ENCODE peak calls at places on chromosome 16, in nine cellular contexts. One of them, this sample, is unnamed.

GRCh38 chr16:53089434-53090270 is 34.9 kb downstream of the CHD9 start:
- DNase-seq in Right ventricle myocardium inferior: no peak
- DNase-seq in activated CD4-positive, alpha-beta memory T cell treated with anti-CD3 and anti-CD28 coated beads for 36 hours: no peak
- DNase-seq in H9: no peak
- DNase-seq in effector CD4-positive, alpha-beta T cell: no peak
- DNase-seq in astrocyte of the spinal cord: no peak
- DNase-seq in T1000: no peak
- DNase-seq in heart right ventricle: no peak
- DNase-seq in HepG2: peak; percentile 21
- DNase-seq in this sample: peak; percentile 85

GRCh38 chr16:67537270-67537635 is 8.6 kb downstream of the RIPOR1 start:
- DNase-seq in Right ventricle myocardium inferior: peak; percentile 86
- DNase-seq in activated CD4-positive, alpha-beta memory T cell treated with anti-CD3 and anti-CD28 coated beads for 36 hours: peak; percentile 74
- DNase-seq in H9: peak; percentile 63
- DNase-seq in effector CD4-positive, alpha-beta T cell: peak; percentile 49
- DNase-seq in astrocyte of the spinal cord: no peak
- DNase-seq in T1000: no peak
- DNase-seq in heart right ventricle: peak; percentile 78
- DNase-seq in HepG2: no peak
- DNase-seq in this sample: no peak

GRCh38 chr16:67841816-67842508 is at the start of gene THAP11:
- DNase-seq in Right ventricle myocardium inferior: peak; percentile 96
- DNase-seq in activated CD4-positive, alpha-beta memory T cell treated with anti-CD3 and anti-CD28 coated beads for 36 hours: peak; percentile 97
- DNase-seq in H9: peak; percentile 97
- DNase-seq in effector CD4-positive, alpha-beta T cell: peak; percentile 93
- DNase-seq in astrocyte of the spinal cord: peak; percentile 95
- DNase-seq in T1000: peak; percentile 83
- DNase-seq in heart right ventricle: peak; percentile 92
- DNase-seq in HepG2: peak; percentile 96
- DNase-seq in this sample: peak; percentile 97

GRCh38 chr16:53743149-53743566 is 39.2 kb downstream of the FTO start:
- DNase-seq in Right ventricle myocardium inferior: no peak
- DNase-seq in activated CD4-positive, alpha-beta memory T cell treated with anti-CD3 and anti-CD28 coated beads for 36 hours: peak; percentile 28
- DNase-seq in H9: peak; percentile 45
- DNase-seq in effector CD4-positive, alpha-beta T cell: no peak
- DNase-seq in astrocyte of the spinal cord: peak; percentile 38
- DNase-seq in T1000: no peak
- DNase-seq in heart right ventricle: no peak
- DNase-seq in HepG2: peak; percentile 39
- DNase-seq in this sample: peak; percentile 66

GRCh38 chr16:89202422-89203215 is 2.3 kb upstream of the SLC22A31 start:
- DNase-seq in Right ventricle myocardium inferior: no peak
- DNase-seq in activated CD4-positive, alpha-beta memory T cell treated with anti-CD3 and anti-CD28 coated beads for 36 hours: no peak
- DNase-seq in H9: peak; percentile 32
- DNase-seq in effector CD4-positive, alpha-beta T cell: no peak
- DNase-seq in astrocyte of the spinal cord: no peak
- DNase-seq in T1000: no peak
- DNase-seq in heart right ventricle: no peak
- DNase-seq in HepG2: no peak
- DNase-seq in this sample: no peak

GRCh38 chr16:80164881-80165280 is 375.9 kb upstream of the DYNLRB2 start:
- DNase-seq in Right ventricle myocardium inferior: no peak
- DNase-seq in activated CD4-positive, alpha-beta memory T cell treated with anti-CD3 and anti-CD28 coated beads for 36 hours: no peak
- DNase-seq in H9: no peak
- DNase-seq in effector CD4-positive, alpha-beta T cell: no peak
- DNase-seq in astrocyte of the spinal cord: no peak
- DNase-seq in T1000: no peak
- DNase-seq in heart right ventricle: no peak
- DNase-seq in HepG2: no peak
- DNase-seq in this sample: no peak

GRCh38 chr16:75621170-75621477 is 2.0 kb downstream of the ADAT1 start:
- DNase-seq in Right ventricle myocardium inferior: no peak
- DNase-seq in activated CD4-positive, alpha-beta memory T cell treated with anti-CD3 and anti-CD28 coated beads for 36 hours: no peak
- DNase-seq in H9: no peak
- DNase-seq in effector CD4-positive, alpha-beta T cell: no peak
- DNase-seq in astrocyte of the spinal cord: peak; percentile 65
- DNase-seq in T1000: peak; percentile 7
- DNase-seq in heart right ventricle: no peak
- DNase-seq in HepG2: peak; percentile 53
- DNase-seq in this sample: peak; percentile 46

GRCh38 chr16:10847166-10847565 is 28.6 kb upstream of the TVP23A start:
- DNase-seq in Right ventricle myocardium inferior: no peak
- DNase-seq in activated CD4-positive, alpha-beta memory T cell treated with anti-CD3 and anti-CD28 coated beads for 36 hours: no peak
- DNase-seq in H9: no peak
- DNase-seq in effector CD4-positive, alpha-beta T cell: no peak
- DNase-seq in astrocyte of the spinal cord: no peak
- DNase-seq in T1000: no peak
- DNase-seq in heart right ventricle: no peak
- DNase-seq in HepG2: no peak
- DNase-seq in this sample: no peak

GRCh38 chr16:88888778-88889387 is 22.4 kb upstream of the PABPN1L start:
- DNase-seq in Right ventricle myocardium inferior: peak; percentile 85
- DNase-seq in activated CD4-positive, alpha-beta memory T cell treated with anti-CD3 and anti-CD28 coated beads for 36 hours: no peak
- DNase-seq in H9: no peak
- DNase-seq in effector CD4-positive, alpha-beta T cell: no peak
- DNase-seq in astrocyte of the spinal cord: no peak
- DNase-seq in T1000: no peak
- DNase-seq in heart right ventricle: peak; percentile 81
- DNase-seq in HepG2: no peak
- DNase-seq in this sample: no peak

GRCh38 chr16:81797443-81797842 is 18.4 kb downstream of the PLCG2 start:
- DNase-seq in Right ventricle myocardium inferior: no peak
- DNase-seq in activated CD4-positive, alpha-beta memory T cell treated with anti-CD3 and anti-CD28 coated beads for 36 hours: peak; percentile 39
- DNase-seq in H9: no peak
- DNase-seq in effector CD4-positive, alpha-beta T cell: no peak
- DNase-seq in astrocyte of the spinal cord: no peak
- DNase-seq in T1000: no peak
- DNase-seq in heart right ventricle: no peak
- DNase-seq in HepG2: no peak
- DNase-seq in this sample: no peak

GRCh38 chr16:51636913-51637743 is 486.1 kb upstream of the SALL1 start:
- DNase-seq in Right ventricle myocardium inferior: no peak
- DNase-seq in activated CD4-positive, alpha-beta memory T cell treated with anti-CD3 and anti-CD28 coated beads for 36 hours: no peak
- DNase-seq in H9: peak; percentile 90
- DNase-seq in effector CD4-positive, alpha-beta T cell: no peak
- DNase-seq in astrocyte of the spinal cord: no peak
- DNase-seq in T1000: peak; percentile 62
- DNase-seq in heart right ventricle: no peak
- DNase-seq in HepG2: no peak
- DNase-seq in this sample: peak; percentile 80

GRCh38 chr16:12462690-12463646 is 340.7 kb downstream of the CPPED1 start:
- DNase-seq in Right ventricle myocardium inferior: no peak
- DNase-seq in activated CD4-positive, alpha-beta memory T cell treated with anti-CD3 and anti-CD28 coated beads for 36 hours: no peak
- DNase-seq in H9: no peak
- DNase-seq in effector CD4-positive, alpha-beta T cell: no peak
- DNase-seq in astrocyte of the spinal cord: peak; percentile 70
- DNase-seq in T1000: peak; percentile 30
- DNase-seq in heart right ventricle: no peak
- DNase-seq in HepG2: no peak
- DNase-seq in this sample: no peak

GRCh38 chr16:14284930-14285541 is 213.9 kb downstream of the MRTFB start:
- DNase-seq in Right ventricle myocardium inferior: peak; percentile 84
- DNase-seq in activated CD4-positive, alpha-beta memory T cell treated with anti-CD3 and anti-CD28 coated beads for 36 hours: no peak
- DNase-seq in H9: peak; percentile 72
- DNase-seq in effector CD4-positive, alpha-beta T cell: no peak
- DNase-seq in astrocyte of the spinal cord: peak; percentile 79
- DNase-seq in T1000: peak; percentile 74
- DNase-seq in heart right ventricle: no peak
- DNase-seq in HepG2: peak; percentile 65
- DNase-seq in this sample: peak; percentile 76

GRCh38 chr16:27287051-27287811 is 18.7 kb upstream of the NSMCE1 start:
- DNase-seq in Right ventricle myocardium inferior: no peak
- DNase-seq in activated CD4-positive, alpha-beta memory T cell treated with anti-CD3 and anti-CD28 coated beads for 36 hours: peak; percentile 3
- DNase-seq in H9: no peak
- DNase-seq in effector CD4-positive, alpha-beta T cell: no peak
- DNase-seq in astrocyte of the spinal cord: no peak
- DNase-seq in T1000: no peak
- DNase-seq in heart right ventricle: no peak
- DNase-seq in HepG2: no peak
- DNase-seq in this sample: no peak

GRCh38 chr16:30741461-30741914 is 6.7 kb upstream of the PHKG2 start:
- DNase-seq in Right ventricle myocardium inferior: no peak
- DNase-seq in activated CD4-positive, alpha-beta memory T cell treated with anti-CD3 and anti-CD28 coated beads for 36 hours: no peak
- DNase-seq in H9: peak; percentile 63
- DNase-seq in effector CD4-positive, alpha-beta T cell: no peak
- DNase-seq in astrocyte of the spinal cord: peak; percentile 84
- DNase-seq in T1000: peak; percentile 58
- DNase-seq in heart right ventricle: no peak
- DNase-seq in HepG2: peak; percentile 61
- DNase-seq in this sample: peak; percentile 98

GRCh38 chr16:58264961-58265479 is 29.8 kb downstream of the PRSS54 start:
- DNase-seq in Right ventricle myocardium inferior: no peak
- DNase-seq in activated CD4-positive, alpha-beta memory T cell treated with anti-CD3 and anti-CD28 coated beads for 36 hours: peak; percentile 33
- DNase-seq in H9: no peak
- DNase-seq in effector CD4-positive, alpha-beta T cell: no peak
- DNase-seq in astrocyte of the spinal cord: peak; percentile 70
- DNase-seq in T1000: peak; percentile 30
- DNase-seq in heart right ventricle: no peak
- DNase-seq in HepG2: no peak
- DNase-seq in this sample: peak; percentile 86

GRCh38 chr16:918068-918467 is 52.7 kb downstream of the LMF1 start:
- DNase-seq in Right ventricle myocardium inferior: no peak
- DNase-seq in activated CD4-positive, alpha-beta memory T cell treated with anti-CD3 and anti-CD28 coated beads for 36 hours: no peak
- DNase-seq in H9: no peak
- DNase-seq in effector CD4-positive, alpha-beta T cell: no peak
- DNase-seq in astrocyte of the spinal cord: peak; percentile 13
- DNase-seq in T1000: no peak
- DNase-seq in heart right ventricle: no peak
- DNase-seq in HepG2: no peak
- DNase-seq in this sample: no peak

GRCh38 chr16:25340973-25341372 is 83.3 kb upstream of the ZKSCAN2 start:
- DNase-seq in Right ventricle myocardium inferior: no peak
- DNase-seq in activated CD4-positive, alpha-beta memory T cell treated with anti-CD3 and anti-CD28 coated beads for 36 hours: no peak
- DNase-seq in H9: no peak
- DNase-seq in effector CD4-positive, alpha-beta T cell: no peak
- DNase-seq in astrocyte of the spinal cord: no peak
- DNase-seq in T1000: no peak
- DNase-seq in heart right ventricle: no peak
- DNase-seq in HepG2: no peak
- DNase-seq in this sample: no peak

GRCh38 chr16:14386115-14386514 is 243.9 kb downstream of the PARN start:
- DNase-seq in Right ventricle myocardium inferior: no peak
- DNase-seq in activated CD4-positive, alpha-beta memory T cell treated with anti-CD3 and anti-CD28 coated beads for 36 hours: no peak
- DNase-seq in H9: no peak
- DNase-seq in effector CD4-positive, alpha-beta T cell: no peak
- DNase-seq in astrocyte of the spinal cord: no peak
- DNase-seq in T1000: no peak
- DNase-seq in heart right ventricle: no peak
- DNase-seq in HepG2: no peak
- DNase-seq in this sample: no peak

GRCh38 chr16:28067604-28068382 is 4.3 kb upstream of the GSG1L start:
- DNase-seq in Right ventricle myocardium inferior: no peak
- DNase-seq in activated CD4-positive, alpha-beta memory T cell treated with anti-CD3 and anti-CD28 coated beads for 36 hours: no peak
- DNase-seq in H9: no peak
- DNase-seq in effector CD4-positive, alpha-beta T cell: no peak
- DNase-seq in astrocyte of the spinal cord: peak; percentile 75
- DNase-seq in T1000: no peak
- DNase-seq in heart right ventricle: no peak
- DNase-seq in HepG2: no peak
- DNase-seq in this sample: peak; percentile 19

GRCh38 chr16:10992797-10993196 is 48.4 kb downstream of the CLEC16A start:
- DNase-seq in Right ventricle myocardium inferior: no peak
- DNase-seq in activated CD4-positive, alpha-beta memory T cell treated with anti-CD3 and anti-CD28 coated beads for 36 hours: peak; percentile 74
- DNase-seq in H9: peak; percentile 50
- DNase-seq in effector CD4-positive, alpha-beta T cell: no peak
- DNase-seq in astrocyte of the spinal cord: peak; percentile 84
- DNase-seq in T1000: peak; percentile 50
- DNase-seq in heart right ventricle: no peak
- DNase-seq in HepG2: no peak
- DNase-seq in this sample: peak; percentile 89

GRCh38 chr16:89656435-89657121 is 930 bp downstream of the CHMP1A start:
- DNase-seq in Right ventricle myocardium inferior: peak; percentile 53
- DNase-seq in activated CD4-positive, alpha-beta memory T cell treated with anti-CD3 and anti-CD28 coated beads for 36 hours: no peak
- DNase-seq in H9: no peak
- DNase-seq in effector CD4-positive, alpha-beta T cell: no peak
- DNase-seq in astrocyte of the spinal cord: no peak
- DNase-seq in T1000: no peak
- DNase-seq in heart right ventricle: no peak
- DNase-seq in HepG2: no peak
- DNase-seq in this sample: no peak

GRCh38 chr16:89853306-89853993 is 19.9 kb upstream of the TCF25 start:
- DNase-seq in Right ventricle myocardium inferior: no peak
- DNase-seq in activated CD4-positive, alpha-beta memory T cell treated with anti-CD3 and anti-CD28 coated beads for 36 hours: no peak
- DNase-seq in H9: no peak
- DNase-seq in effector CD4-positive, alpha-beta T cell: no peak
- DNase-seq in astrocyte of the spinal cord: no peak
- DNase-seq in T1000: no peak
- DNase-seq in heart right ventricle: no peak
- DNase-seq in HepG2: no peak
- DNase-seq in this sample: no peak

GRCh38 chr16:22372882-22373661 is 1.3 kb downstream of the CDR2 start:
- DNase-seq in Right ventricle myocardium inferior: no peak
- DNase-seq in activated CD4-positive, alpha-beta memory T cell treated with anti-CD3 and anti-CD28 coated beads for 36 hours: peak; percentile 24
- DNase-seq in H9: no peak
- DNase-seq in effector CD4-positive, alpha-beta T cell: no peak
- DNase-seq in astrocyte of the spinal cord: no peak
- DNase-seq in T1000: no peak
- DNase-seq in heart right ventricle: no peak
- DNase-seq in HepG2: no peak
- DNase-seq in this sample: peak; percentile 20

GRCh38 chr16:50251375-50252081 is 14.8 kb upstream of the ADCY7 start:
- DNase-seq in Right ventricle myocardium inferior: no peak
- DNase-seq in activated CD4-positive, alpha-beta memory T cell treated with anti-CD3 and anti-CD28 coated beads for 36 hours: no peak
- DNase-seq in H9: no peak
- DNase-seq in effector CD4-positive, alpha-beta T cell: no peak
- DNase-seq in astrocyte of the spinal cord: peak; percentile 90
- DNase-seq in T1000: no peak
- DNase-seq in heart right ventricle: no peak
- DNase-seq in HepG2: no peak
- DNase-seq in this sample: peak; percentile 78

GRCh38 chr16:11167581-11167980 is 88.4 kb downstream of the SOCS1 start:
- DNase-seq in Right ventricle myocardium inferior: no peak
- DNase-seq in activated CD4-positive, alpha-beta memory T cell treated with anti-CD3 and anti-CD28 coated beads for 36 hours: no peak
- DNase-seq in H9: no peak
- DNase-seq in effector CD4-positive, alpha-beta T cell: no peak
- DNase-seq in astrocyte of the spinal cord: no peak
- DNase-seq in T1000: no peak
- DNase-seq in heart right ventricle: no peak
- DNase-seq in HepG2: no peak
- DNase-seq in this sample: no peak

GRCh38 chr16:53435066-53435688 is 906 bp downstream of the RBL2 start:
- DNase-seq in Right ventricle myocardium inferior: peak; percentile 76
- DNase-seq in activated CD4-positive, alpha-beta memory T cell treated with anti-CD3 and anti-CD28 coated beads for 36 hours: peak; percentile 70
- DNase-seq in H9: peak; percentile 66
- DNase-seq in effector CD4-positive, alpha-beta T cell: peak; percentile 69
- DNase-seq in astrocyte of the spinal cord: peak; percentile 85
- DNase-seq in T1000: peak; percentile 47
- DNase-seq in heart right ventricle: peak; percentile 45
- DNase-seq in HepG2: peak; percentile 94
- DNase-seq in this sample: peak; percentile 90

GRCh38 chr16:58299757-58300349 is 5.0 kb upstream of the PRSS54 start:
- DNase-seq in Right ventricle myocardium inferior: no peak
- DNase-seq in activated CD4-positive, alpha-beta memory T cell treated with anti-CD3 and anti-CD28 coated beads for 36 hours: peak; percentile 42
- DNase-seq in H9: peak; percentile 70
- DNase-seq in effector CD4-positive, alpha-beta T cell: no peak
- DNase-seq in astrocyte of the spinal cord: no peak
- DNase-seq in T1000: no peak
- DNase-seq in heart right ventricle: no peak
- DNase-seq in HepG2: peak; percentile 26
- DNase-seq in this sample: peak; percentile 27

GRCh38 chr16:22370038-22370541 is 4.3 kb downstream of the CDR2 start:
- DNase-seq in Right ventricle myocardium inferior: no peak
- DNase-seq in activated CD4-positive, alpha-beta memory T cell treated with anti-CD3 and anti-CD28 coated beads for 36 hours: no peak
- DNase-seq in H9: no peak
- DNase-seq in effector CD4-positive, alpha-beta T cell: no peak
- DNase-seq in astrocyte of the spinal cord: no peak
- DNase-seq in T1000: no peak
- DNase-seq in heart right ventricle: no peak
- DNase-seq in HepG2: peak; percentile 46
- DNase-seq in this sample: no peak

GRCh38 chr16:57115504-57116182 is 23.3 kb downstream of the CPNE2 start:
- DNase-seq in Right ventricle myocardium inferior: peak; percentile 88
- DNase-seq in activated CD4-positive, alpha-beta memory T cell treated with anti-CD3 and anti-CD28 coated beads for 36 hours: no peak
- DNase-seq in H9: no peak
- DNase-seq in effector CD4-positive, alpha-beta T cell: no peak
- DNase-seq in astrocyte of the spinal cord: peak; percentile 89
- DNase-seq in T1000: no peak
- DNase-seq in heart right ventricle: peak; percentile 80
- DNase-seq in HepG2: no peak
- DNase-seq in this sample: no peak

GRCh38 chr16:19884021-19884485 is 595 bp downstream of the GPRC5B start:
- DNase-seq in Right ventricle myocardium inferior: no peak
- DNase-seq in activated CD4-positive, alpha-beta memory T cell treated with anti-CD3 and anti-CD28 coated beads for 36 hours: no peak
- DNase-seq in H9: peak; percentile 44
- DNase-seq in effector CD4-positive, alpha-beta T cell: no peak
- DNase-seq in astrocyte of the spinal cord: no peak
- DNase-seq in T1000: no peak
- DNase-seq in heart right ventricle: peak; percentile 40
- DNase-seq in HepG2: no peak
- DNase-seq in this sample: no peak